ENCODE peak calls at places on chromosomes 6 and 20, in seven cellular contexts. M is GM12865; K is coronary artery; R is fibroblast of pulmonary artery; C is lower lobe of right lung; G is right cardiac atrium; Y is stimulated activated naive CD8-positive, alpha-beta T cell treated with anti-CD3 and anti-CD28 coated beads, Interleukin-15, Interleukin-2, amounts not matched to agents 100 U/mL and 50 U/mL, for 24 hours. L is an unnamed sample.

GRCh38 chr6:45115696-45116095 is 212.4 kb upstream of the RUNX2 start:
- DNase-seq in M (no peak), K (no peak), R (peak), C (no peak), G (no peak), Y (no peak), L (no peak)

GRCh38 chr20:56826971-56827645 is 198.0 kb downstream of the TFAP2C start:
- DNase-seq in M (no peak), K (no peak), R (peak), C (no peak), G (no peak), Y (no peak), L (no peak)

GRCh38 chr20:37295001-37295400 is 5.5 kb downstream of the MANBAL start:
- DNase-seq in M (peak), K (no peak), R (peak), C (no peak), G (no peak), Y (no peak), L (no peak)

GRCh38 chr6:33692760-33693158 is 18.7 kb downstream of the UQCC2 start:
- DNase-seq in M (peak), K (no peak), R (no peak), C (peak), G (no peak), Y (peak), L (peak)

GRCh38 chr6:88371480-88371879 is 205.3 kb upstream of the CNR1 start:
- DNase-seq in M (no peak), K (no peak), R (no peak), C (no peak), G (no peak), Y (no peak), L (no peak)

GRCh38 chr6:151181701-151182367 is 57.9 kb upstream of the AKAP12 start:
- DNase-seq in M (no peak), K (no peak), R (peak), C (no peak), G (no peak), Y (no peak), L (no peak)

GRCh38 chr6:110520992-110521543 is 44.7 kb upstream of the SLC22A16 start:
- DNase-seq in M (no peak), K (no peak), R (no peak), C (no peak), G (no peak), Y (no peak), L (no peak)

GRCh38 chr6:44926556-44926955 is 401.6 kb upstream of the RUNX2 start:
- DNase-seq in M (no peak), K (no peak), R (no peak), C (no peak), G (no peak), Y (no peak), L (no peak)

GRCh38 chr6:34837500-34837899 is 45.6 kb downstream of the BLTP3A start:
- DNase-seq in M (no peak), K (no peak), R (no peak), C (no peak), G (no peak), Y (no peak), L (no peak)

GRCh38 chr6:84777888-84778287 is 13.5 kb upstream of the TBX18 start:
- DNase-seq in M (no peak), K (no peak), R (no peak), C (no peak), G (no peak), Y (no peak), L (no peak)

GRCh38 chr20:51385941-51386530 is 156.5 kb downstream of the NFATC2 start:
- DNase-seq in M (peak), K (no peak), R (peak), C (no peak), G (no peak), Y (no peak), L (no peak)

GRCh38 chr6:19311786-19312185 is 525.4 kb upstream of the ID4 start:
- DNase-seq in M (no peak), K (no peak), R (no peak), C (no peak), G (no peak), Y (no peak), L (no peak)

GRCh38 chr20:21522479-21523397 is 8.9 kb upstream of the NKX2-2 start:
- DNase-seq in M (no peak), K (peak), R (no peak), C (no peak), G (no peak), Y (no peak), L (no peak)

GRCh38 chr6:100202417-100203194 is 208.6 kb upstream of the MCHR2 start:
- DNase-seq in M (no peak), K (no peak), R (peak), C (no peak), G (no peak), Y (no peak), L (no peak)

GRCh38 chr6:93580441-93580840 is 161.1 kb upstream of the EPHA7 start:
- DNase-seq in M (no peak), K (no peak), R (no peak), C (no peak), G (no peak), Y (no peak), L (no peak)

GRCh38 chr6:97668716-97669115 is 385.7 kb upstream of the MMS22L start:
- DNase-seq in M (peak), K (no peak), R (no peak), C (no peak), G (peak), Y (no peak), L (no peak)

GRCh38 chr20:17559338-17559737 is 10.5 kb upstream of the DSTN start:
- DNase-seq in M (no peak), K (no peak), R (no peak), C (peak), G (no peak), Y (no peak), L (no peak)

GRCh38 chr6:43744931-43745727 is 24.9 kb upstream of the VEGFA start:
- DNase-seq in M (no peak), K (peak), R (no peak), C (peak), G (no peak), Y (no peak), L (no peak)

GRCh38 chr6:1756472-1757129 is 146.9 kb downstream of the FOXC1 start:
- DNase-seq in M (no peak), K (no peak), R (no peak), C (no peak), G (no peak), Y (no peak), L (no peak)

GRCh38 chr20:45798935-45799642 is 7.3 kb downstream of the DNTTIP1 start:
- DNase-seq in M (peak), K (no peak), R (peak), C (peak), G (peak), Y (peak), L (peak)

GRCh38 chr6:125019873-125020272 is 57.6 kb downstream of the RNF217 start:
- DNase-seq in M (no peak), K (no peak), R (no peak), C (no peak), G (peak), Y (no peak), L (no peak)

GRCh38 chr20:38658879-38659612 is 57.4 kb downstream of the ARHGAP40 start:
- DNase-seq in M (peak), K (no peak), R (peak), C (no peak), G (no peak), Y (peak), L (peak)

GRCh38 chr6:6925391-6926164 is 182.2 kb upstream of the RREB1 start:
- DNase-seq in M (no peak), K (no peak), R (no peak), C (no peak), G (no peak), Y (no peak), L (no peak)

GRCh38 chr20:62818592-62819493 is 2.0 kb downstream of the COL9A3 start:
- DNase-seq in M (no peak), K (no peak), R (peak), C (no peak), G (peak), Y (no peak), L (no peak)

GRCh38 chr20:62604796-62605195 is 37.5 kb upstream of the SLCO4A1 start:
- DNase-seq in M (no peak), K (no peak), R (no peak), C (no peak), G (no peak), Y (no peak), L (no peak)

GRCh38 chr20:38805958-38806854 is 709 bp downstream of the PPP1R16B start:
- DNase-seq in M (peak), K (no peak), R (no peak), C (peak), G (peak), Y (peak), L (peak)

GRCh38 chr6:20906938-20907337 is 372.7 kb downstream of the CDKAL1 start:
- DNase-seq in M (no peak), K (no peak), R (peak), C (no peak), G (no peak), Y (no peak), L (no peak)

GRCh38 chr20:31811796-31812728 is 7.1 kb upstream of the MYLK2 start:
- DNase-seq in M (no peak), K (peak), R (peak), C (no peak), G (peak), Y (no peak), L (no peak)

GRCh38 chr6:32972353-32973143 is 4.2 kb downstream of the BRD2 start:
- DNase-seq in M (peak), K (peak), R (no peak), C (peak), G (peak), Y (peak), L (peak)

GRCh38 chr6:37209461-37210205 is 39.7 kb downstream of the PIM1 start:
- DNase-seq in M (no peak), K (no peak), R (no peak), C (no peak), G (no peak), Y (peak), L (peak)

GRCh38 chr6:40074292-40075050 is 140.2 kb upstream of the MOCS1 start:
- DNase-seq in M (no peak), K (no peak), R (no peak), C (no peak), G (no peak), Y (no peak), L (no peak)

GRCh38 chr6:127515234-127515793 is 3.8 kb downstream of the MTCL3 start:
- DNase-seq in M (no peak), K (no peak), R (peak), C (no peak), G (no peak), Y (no peak), L (no peak)

GRCh38 chr20:48986899-48987298 is 59.2 kb upstream of the CSE1L start:
- DNase-seq in M (no peak), K (no peak), R (peak), C (no peak), G (no peak), Y (no peak), L (no peak)

GRCh38 chr6:44667668-44668390 is 280.3 kb downstream of the CDC5L start:
- DNase-seq in M (peak), K (peak), R (peak), C (no peak), G (no peak), Y (peak), L (peak)